ENCODE peak calls at places on chromosomes 7 and 10, in seven cellular contexts. Z, A, H, U, R, O and J are unnamed samples.

GRCh38 chr7:26686448-26686981 is 177.9 kb downstream of the SKAP2 start:
- DNase-seq in Z (no peak), A (no peak), H (no peak), U (no peak), R (no peak), O (peak), J (no peak)

GRCh38 chr7:45118830-45119452 is 7.4 kb upstream of the TBRG4 start:
- DNase-seq in Z (no peak), A (no peak), H (no peak), U (no peak), R (no peak), O (no peak), J (no peak)

GRCh38 chr7:102146989-102147388 is 139.7 kb upstream of the SH2B2 start:
- DNase-seq in Z (no peak), A (no peak), H (no peak), U (no peak), R (no peak), O (no peak), J (no peak)

GRCh38 chr10:113230018-113230610 is 280.1 kb downstream of the TCF7L2 start:
- DNase-seq in Z (no peak), A (no peak), H (no peak), U (no peak), R (no peak), O (no peak), J (no peak)

GRCh38 chr7:128906766-128907559 is 3.5 kb downstream of the KCP start:
- DNase-seq in Z (peak), A (no peak), H (no peak), U (no peak), R (no peak), O (no peak), J (no peak)

GRCh38 chr7:70595741-70596574 is 536.0 kb upstream of the GALNT17 start:
- DNase-seq in Z (no peak), A (peak), H (no peak), U (no peak), R (no peak), O (no peak), J (no peak)

GRCh38 chr7:100476903-100477870 is 1.8 kb downstream of the TSC22D4 start:
- DNase-seq in Z (no peak), A (no peak), H (no peak), U (no peak), R (no peak), O (no peak), J (no peak)

GRCh38 chr7:46559194-46559576 is 638.1 kb upstream of the IGFBP3 start:
- DNase-seq in Z (no peak), A (no peak), H (peak), U (no peak), R (peak), O (no peak), J (no peak)

GRCh38 chr10:71080381-71081228 is 131.8 kb upstream of the UNC5B start:
- DNase-seq in Z (peak), A (no peak), H (no peak), U (peak), R (no peak), O (no peak), J (peak)

GRCh38 chr10:71438761-71439160 is 42.0 kb downstream of the CDH23 start:
- DNase-seq in Z (no peak), A (no peak), H (no peak), U (no peak), R (no peak), O (no peak), J (no peak)

GRCh38 chr10:34305189-34305588 is 509.9 kb downstream of the PARD3 start:
- DNase-seq in Z (no peak), A (no peak), H (no peak), U (no peak), R (no peak), O (no peak), J (peak)

GRCh38 chr7:34096135-34096775 is 190.9 kb downstream of the BMPER start:
- DNase-seq in Z (peak), A (no peak), H (peak), U (no peak), R (peak), O (no peak), J (no peak)

GRCh38 chr7:130272456-130273080 is 5.9 kb downstream of the CPA2 start:
- DNase-seq in Z (no peak), A (no peak), H (no peak), U (no peak), R (no peak), O (no peak), J (no peak)

GRCh38 chr7:82805527-82805960 is 357.1 kb downstream of the PCLO start:
- DNase-seq in Z (no peak), A (no peak), H (peak), U (no peak), R (peak), O (peak), J (no peak)

GRCh38 chr7:71389976-71390375 is 258.0 kb downstream of the GALNT17 start:
- DNase-seq in Z (no peak), A (no peak), H (no peak), U (no peak), R (no peak), O (no peak), J (no peak)

GRCh38 chr7:131183611-131184119 is 144.0 kb upstream of the MKLN1 start:
- DNase-seq in Z (no peak), A (no peak), H (no peak), U (no peak), R (no peak), O (no peak), J (no peak)

GRCh38 chr10:32790483-32790882 is 167.5 kb downstream of the ITGB1 start:
- DNase-seq in Z (no peak), A (no peak), H (peak), U (no peak), R (no peak), O (no peak), J (no peak)

GRCh38 chr10:19730848-19731247 is 85.4 kb upstream of the PLXDC2 start:
- DNase-seq in Z (no peak), A (no peak), H (no peak), U (no peak), R (no peak), O (no peak), J (no peak)

GRCh38 chr7:40874756-40875155 is 740.0 kb downstream of the SUGCT start:
- DNase-seq in Z (no peak), A (no peak), H (no peak), U (no peak), R (no peak), O (no peak), J (no peak)

GRCh38 chr10:65911431-65911830 is 1014.4 kb upstream of the LRRTM3 start:
- DNase-seq in Z (no peak), A (no peak), H (no peak), U (no peak), R (no peak), O (no peak), J (no peak)

GRCh38 chr10:95814011-95814727 is 58.2 kb downstream of the ENTPD1 start:
- DNase-seq in Z (no peak), A (no peak), H (peak), U (no peak), R (peak), O (no peak), J (no peak)

GRCh38 chr7:150875791-150876190 is 23.5 kb downstream of the AOC1 start:
- DNase-seq in Z (no peak), A (no peak), H (no peak), U (peak), R (no peak), O (no peak), J (no peak)

GRCh38 chr7:41189866-41190265 is 513.0 kb downstream of the INHBA start:
- DNase-seq in Z (no peak), A (no peak), H (peak), U (no peak), R (peak), O (peak), J (no peak)

GRCh38 chr10:24884316-24884715 is 68.1 kb downstream of the PRTFDC1 start:
- DNase-seq in Z (no peak), A (no peak), H (no peak), U (no peak), R (no peak), O (no peak), J (no peak)

GRCh38 chr10:563827-564226 is 125.6 kb downstream of the DIP2C start:
- DNase-seq in Z (no peak), A (no peak), H (no peak), U (no peak), R (no peak), O (no peak), J (no peak)

GRCh38 chr10:53537508-53537907 is 764.9 kb upstream of the MBL2 start:
- DNase-seq in Z (no peak), A (no peak), H (no peak), U (no peak), R (no peak), O (no peak), J (no peak)

GRCh38 chr7:134701272-134701671 is 54.6 kb downstream of the BPGM start:
- DNase-seq in Z (no peak), A (no peak), H (no peak), U (no peak), R (no peak), O (no peak), J (no peak)
- TF ChIP-seq CTCF in Z (no peak), A (peak), H (peak), U (peak), R (peak), O (peak), J (peak)

DNA sequence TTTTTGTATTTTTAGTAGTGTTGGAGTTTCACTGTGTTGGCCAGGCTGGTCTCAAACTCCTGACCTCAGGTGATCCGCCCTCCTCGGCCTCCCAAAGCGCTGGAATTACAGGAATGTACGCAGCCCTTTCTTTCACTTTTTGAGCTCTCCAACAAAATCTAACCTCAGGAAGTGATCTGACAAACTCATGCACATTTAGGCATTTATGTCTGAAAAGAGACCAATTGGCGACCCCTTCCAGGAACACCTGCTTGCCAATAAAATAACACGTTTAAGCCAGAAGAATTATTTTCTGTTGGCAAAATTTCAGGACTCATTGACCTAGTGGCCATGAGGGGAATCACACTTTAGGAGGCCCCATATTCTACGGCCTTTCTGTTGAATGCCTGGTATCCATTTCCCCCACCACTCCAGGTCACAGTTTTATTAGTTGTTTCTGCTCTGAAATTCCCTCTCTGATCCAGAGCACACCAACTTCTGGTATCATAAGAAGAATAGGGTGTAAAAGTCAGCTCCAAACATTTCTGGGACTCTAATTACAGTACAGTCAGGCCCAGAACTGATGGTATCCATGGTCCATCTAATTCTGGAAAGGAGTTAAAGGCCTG is 65.8 kb upstream of the FRMD4A start:
- DNase-seq in Z (no peak), A (no peak), H (peak), U (no peak), R (no peak), O (no peak), J (no peak)
- TF ChIP-seq CTCF in Z (no peak), A (no peak), H (peak), U (peak), R (peak), O (no peak), J (peak)

GRCh38 chr7:2864999-2865670 is 21.0 kb upstream of the GNA12 start:
- DNase-seq in Z (peak), A (peak), H (peak), U (no peak), R (no peak), O (peak), J (no peak)
- TF ChIP-seq CTCF in Z (peak), A (peak), H (peak), U (peak), R (peak), O (peak), J (peak)

GRCh38 chr7:154858836-154859537 is 143.9 kb downstream of the PAXIP1 start:
- DNase-seq in Z (peak), A (no peak), H (no peak), U (no peak), R (no peak), O (no peak), J (no peak)

GRCh38 chr7:154859747-154860620 is 142.9 kb downstream of the PAXIP1 start:
- DNase-seq in Z (no peak), A (no peak), H (no peak), U (no peak), R (no peak), O (no peak), J (no peak)

GRCh38 chr7:154856737-154857136 is 146.2 kb downstream of the PAXIP1 start:
- DNase-seq in Z (no peak), A (no peak), H (no peak), U (no peak), R (no peak), O (no peak), J (no peak)

GRCh38 chr7:154857240-154857639 is 145.7 kb downstream of the PAXIP1 start:
- DNase-seq in Z (peak), A (no peak), H (no peak), U (no peak), R (no peak), O (no peak), J (no peak)

GRCh38 chr7:154857728-154858681 is 144.9 kb downstream of the PAXIP1 start:
- DNase-seq in Z (peak), A (no peak), H (no peak), U (no peak), R (no peak), O (no peak), J (no peak)
- TF ChIP-seq CTCF in Z (no peak), A (no peak), H (no peak), U (no peak), R (no peak), O (no peak), J (no peak)

GRCh38 chr7:1176891-1177373 is 16.9 kb upstream of the ZFAND2A start:
- DNase-seq in Z (peak), A (peak), H (peak), U (peak), R (no peak), O (no peak), J (peak)
- TF ChIP-seq CTCF in Z (peak), A (peak), H (peak), U (peak), R (peak), O (peak), J (peak)

GRCh38 chr7:115603416-115603815 is 427.1 kb downstream of the TFEC start:
- DNase-seq in Z (no peak), A (no peak), H (no peak), U (no peak), R (no peak), O (no peak), J (no peak)
- TF ChIP-seq CTCF in Z (no peak), A (no peak), H (peak), U (no peak), R (no peak), O (peak), J (peak)

GRCh38 chr10:90858489-90858968 is 690 bp upstream of the HTR7 start:
- DNase-seq in Z (no peak), A (no peak), H (no peak), U (no peak), R (no peak), O (no peak), J (no peak)

GRCh38 chr10:90856261-90856660 is 1.6 kb downstream of the HTR7 start:
- DNase-seq in Z (no peak), A (no peak), H (no peak), U (no peak), R (no peak), O (no peak), J (no peak)

GRCh38 chr10:90859321-90859751 is 1.5 kb upstream of the HTR7 start:
- DNase-seq in Z (no peak), A (no peak), H (peak), U (no peak), R (no peak), O (peak), J (no peak)

GRCh38 chr10:90856964-90857634 is 740 bp downstream of the HTR7 start:
- DNase-seq in Z (no peak), A (peak), H (no peak), U (no peak), R (no peak), O (no peak), J (no peak)

DNA sequence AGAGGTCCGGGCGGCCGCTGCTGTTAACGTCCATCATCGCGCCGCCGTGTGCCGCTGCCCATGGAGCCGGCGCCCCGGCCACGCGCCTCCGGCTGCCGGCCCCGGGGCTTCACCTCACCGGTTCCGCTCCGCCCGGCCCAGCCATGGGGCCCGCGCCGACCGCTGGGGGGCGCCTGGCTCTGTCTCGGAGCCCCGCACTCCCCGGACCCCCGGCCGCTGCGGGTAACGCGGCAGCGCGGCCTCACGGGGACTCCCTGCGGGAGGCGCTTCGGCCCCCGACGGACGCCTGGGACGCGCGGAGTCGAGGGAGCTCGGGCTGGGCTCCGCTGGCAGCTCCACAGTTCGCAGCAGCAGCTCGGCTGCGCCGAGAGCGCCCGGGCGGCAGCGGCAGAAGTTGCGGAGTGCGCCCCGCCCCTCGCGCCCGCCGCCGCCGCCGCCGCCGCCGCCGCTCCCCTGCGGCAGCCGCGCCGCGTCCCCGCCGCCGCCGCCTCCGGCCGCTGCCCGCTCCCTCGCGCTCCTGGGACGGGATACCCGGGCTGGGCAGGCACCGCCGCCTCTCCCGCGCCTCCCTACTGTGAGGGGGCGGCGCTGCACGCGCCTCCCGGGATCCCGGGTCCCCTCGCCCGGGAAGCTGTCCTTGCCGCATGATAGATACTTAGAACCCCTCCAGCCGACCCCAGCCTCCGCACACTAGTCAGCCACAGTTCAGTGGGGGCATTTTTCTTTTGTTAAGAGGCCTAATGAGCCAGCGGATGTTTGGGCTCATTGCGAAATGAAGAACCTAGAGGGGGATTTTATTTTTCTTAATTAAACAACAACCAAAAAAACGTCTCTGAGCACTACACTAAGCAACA is at the start of gene HTR7:
- DNase-seq in Z (peak), A (peak), H (peak), U (peak), R (no peak), O (no peak), J (peak)
- TF ChIP-seq CTCF in Z (peak), A (peak), H (peak), U (peak), R (peak), O (peak), J (peak)

DNA sequence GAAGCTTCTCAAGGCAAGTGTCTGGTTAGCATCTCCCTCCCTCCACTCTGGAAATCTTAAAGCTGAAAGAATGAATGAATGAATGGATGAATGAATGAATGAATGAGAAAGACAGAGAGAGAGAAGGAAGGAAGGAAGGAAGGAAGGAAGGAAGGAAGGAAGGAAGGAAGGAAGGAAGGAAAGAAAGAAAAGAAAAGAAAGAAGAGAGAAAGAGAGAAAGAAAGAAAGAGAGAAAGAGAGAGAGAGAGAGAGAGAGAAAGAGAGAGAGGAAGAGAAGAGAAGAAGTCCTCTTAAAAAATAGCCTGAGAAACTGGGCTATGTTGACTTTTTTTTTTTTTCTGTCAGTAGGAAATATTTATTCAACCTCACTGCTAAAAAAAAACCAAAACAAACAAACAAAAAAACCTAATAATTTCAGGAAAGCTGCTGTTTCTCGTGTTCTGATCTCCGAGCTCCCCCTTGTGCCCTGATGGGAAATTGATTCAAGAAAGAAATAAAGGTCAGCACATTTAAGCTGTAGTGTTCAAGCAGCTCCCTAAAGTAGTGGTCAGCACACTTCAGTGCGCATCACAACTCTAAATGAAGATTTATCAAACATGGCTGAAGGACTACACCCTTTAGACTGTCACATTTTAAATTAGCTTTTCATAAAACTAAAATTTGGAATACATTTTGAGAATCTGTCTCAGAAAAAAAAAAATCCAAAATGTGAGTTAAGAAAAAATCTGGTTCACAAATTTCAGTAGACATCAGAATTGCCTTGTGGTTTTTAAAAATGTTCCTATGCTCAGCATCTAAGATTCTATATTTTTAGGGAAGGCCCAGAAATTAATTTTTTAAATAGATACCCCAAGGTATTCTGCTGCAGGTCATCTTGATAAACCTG is 154.3 kb downstream of the ELAPOR2 start:
- DNase-seq in Z (no peak), A (no peak), H (peak), U (no peak), R (no peak), O (no peak), J (no peak)
- TF ChIP-seq CTCF in Z (peak), A (peak), H (peak), U (peak), R (peak), O (peak), J (peak)

DNA sequence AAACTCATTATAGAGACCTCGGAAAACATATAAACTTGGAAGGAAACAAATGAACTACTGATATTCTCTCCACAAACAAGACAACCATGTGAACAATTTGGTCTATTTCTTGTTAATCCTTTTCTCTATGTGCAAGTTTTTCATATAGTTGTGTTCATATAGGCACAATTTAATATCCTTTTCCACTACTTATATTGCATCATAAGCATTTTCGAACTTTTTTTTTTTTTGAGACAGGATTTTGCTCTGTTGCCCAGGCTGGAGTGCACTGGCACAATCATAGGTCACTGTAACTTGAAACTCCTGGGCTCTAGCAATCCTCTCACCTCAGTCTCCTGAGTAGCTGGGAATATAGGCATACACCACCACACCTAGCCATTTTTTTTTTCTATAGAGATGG is 5.2 kb downstream of the PEX1 start:
- DNase-seq in Z (no peak), A (no peak), H (no peak), U (no peak), R (no peak), O (no peak), J (no peak)
- TF ChIP-seq CTCF in Z (no peak), A (no peak), H (no peak), U (no peak), R (no peak), O (no peak), J (no peak)